ENCODE peak calls at places on chromosomes 13 and 19, in ten cellular contexts. One of them, this sample, is unnamed.

GRCh38 chr13:37561031-37561430 is 37.5 kb downstream of the POSTN start:
- DNase-seq in A549: no peak
- DNase-seq in lower lobe of right lung: no peak
- DNase-seq in hepatocyte: no peak
- DNase-seq in CD8-positive, alpha-beta T cell: no peak
- DNase-seq in PC-9: no peak
- DNase-seq in right cardiac atrium: no peak
- DNase-seq in neuronal stem cell: no peak
- DNase-seq in RWPE1: no peak
- DNase-seq in fibroblast of lung: no peak
- DNase-seq in this sample: no peak

GRCh38 chr13:44306401-44307192 is 67.0 kb upstream of the SERP2 start:
- DNase-seq in RWPE1: peak; percentile 86
- DNase-seq in lower lobe of right lung: no peak
- DNase-seq in hepatocyte: peak; percentile 67
- DNase-seq in CD8-positive, alpha-beta T cell: no peak
- DNase-seq in PC-9: peak; percentile 62
- DNase-seq in neuronal stem cell: peak; percentile 17
- DNase-seq in right cardiac atrium: peak; percentile 78
- DNase-seq in A549: peak; percentile 36
- DNase-seq in fibroblast of lung: peak; percentile 98
- DNase-seq in this sample: no peak

GRCh38 chr19:18612772-18613588 is at the start of gene TMEM59L:
- DNase-seq in CD8-positive, alpha-beta T cell: peak; percentile 55
- DNase-seq in hepatocyte: no peak
- DNase-seq in lower lobe of right lung: no peak
- DNase-seq in neuronal stem cell: no peak
- DNase-seq in fibroblast of lung: no peak
- DNase-seq in right cardiac atrium: no peak
- DNase-seq in PC-9: no peak
- DNase-seq in RWPE1: no peak
- DNase-seq in A549: no peak
- DNase-seq in this sample: peak; percentile 58

GRCh38 chr13:69306766-69307165 is 800.9 kb upstream of the ATXN8OS start:
- DNase-seq in fibroblast of lung: no peak
- DNase-seq in hepatocyte: no peak
- DNase-seq in neuronal stem cell: no peak
- DNase-seq in PC-9: no peak
- DNase-seq in CD8-positive, alpha-beta T cell: no peak
- DNase-seq in right cardiac atrium: no peak
- DNase-seq in A549: no peak
- DNase-seq in lower lobe of right lung: no peak
- DNase-seq in RWPE1: no peak
- DNase-seq in this sample: no peak

GRCh38 chr13:30705672-30706071 is 29.7 kb upstream of the ALOX5AP start:
- DNase-seq in lower lobe of right lung: no peak
- DNase-seq in fibroblast of lung: no peak
- DNase-seq in RWPE1: peak; percentile 58
- DNase-seq in neuronal stem cell: no peak
- DNase-seq in PC-9: peak; percentile 34
- DNase-seq in A549: no peak
- DNase-seq in hepatocyte: peak; percentile 29
- DNase-seq in CD8-positive, alpha-beta T cell: no peak
- DNase-seq in right cardiac atrium: no peak
- DNase-seq in this sample: no peak

GRCh38 chr13:79905018-79905417 is 424.1 kb downstream of the NDFIP2 start:
- DNase-seq in hepatocyte: no peak
- DNase-seq in CD8-positive, alpha-beta T cell: no peak
- DNase-seq in RWPE1: no peak
- DNase-seq in right cardiac atrium: no peak
- DNase-seq in fibroblast of lung: no peak
- DNase-seq in PC-9: no peak
- DNase-seq in neuronal stem cell: no peak
- DNase-seq in lower lobe of right lung: no peak
- DNase-seq in A549: no peak
- DNase-seq in this sample: no peak

GRCh38 chr19:46435009-46435408 is 6.3 kb upstream of the PNMA8C start:
- DNase-seq in neuronal stem cell: no peak
- DNase-seq in RWPE1: no peak
- DNase-seq in hepatocyte: no peak
- DNase-seq in right cardiac atrium: no peak
- DNase-seq in lower lobe of right lung: no peak
- DNase-seq in CD8-positive, alpha-beta T cell: no peak
- DNase-seq in PC-9: no peak
- DNase-seq in A549: no peak
- DNase-seq in fibroblast of lung: no peak
- DNase-seq in this sample: no peak

GRCh38 chr13:25037057-25037813 is 58.7 kb upstream of the PABPC3 start:
- DNase-seq in A549: no peak
- DNase-seq in fibroblast of lung: peak; percentile 73
- DNase-seq in PC-9: peak; percentile 11
- DNase-seq in lower lobe of right lung: no peak
- DNase-seq in neuronal stem cell: peak; percentile 59
- DNase-seq in RWPE1: peak; percentile 48
- DNase-seq in right cardiac atrium: no peak
- DNase-seq in hepatocyte: peak; percentile 77
- DNase-seq in CD8-positive, alpha-beta T cell: peak; percentile 30
- DNase-seq in this sample: peak; percentile 21

GRCh38 chr13:34611678-34612077 is 330.4 kb upstream of the NBEA start:
- DNase-seq in RWPE1: no peak
- DNase-seq in fibroblast of lung: peak; percentile 43
- DNase-seq in right cardiac atrium: no peak
- DNase-seq in hepatocyte: no peak
- DNase-seq in neuronal stem cell: peak; percentile 9
- DNase-seq in A549: no peak
- DNase-seq in CD8-positive, alpha-beta T cell: no peak
- DNase-seq in lower lobe of right lung: no peak
- DNase-seq in PC-9: no peak
- DNase-seq in this sample: no peak

GRCh38 chr13:40350283-40350992 is 316.0 kb downstream of the FOXO1 start:
- DNase-seq in lower lobe of right lung: no peak
- DNase-seq in hepatocyte: no peak
- DNase-seq in right cardiac atrium: no peak
- DNase-seq in RWPE1: no peak
- DNase-seq in neuronal stem cell: no peak
- DNase-seq in A549: no peak
- DNase-seq in fibroblast of lung: peak; percentile 90
- DNase-seq in PC-9: no peak
- DNase-seq in CD8-positive, alpha-beta T cell: no peak
- DNase-seq in this sample: no peak

GRCh38 chr13:57424379-57424778 is 207.2 kb upstream of the PCDH17 start:
- DNase-seq in PC-9: no peak
- DNase-seq in right cardiac atrium: no peak
- DNase-seq in hepatocyte: no peak
- DNase-seq in A549: no peak
- DNase-seq in CD8-positive, alpha-beta T cell: no peak
- DNase-seq in fibroblast of lung: no peak
- DNase-seq in neuronal stem cell: no peak
- DNase-seq in RWPE1: no peak
- DNase-seq in lower lobe of right lung: no peak
- DNase-seq in this sample: no peak

DNA sequence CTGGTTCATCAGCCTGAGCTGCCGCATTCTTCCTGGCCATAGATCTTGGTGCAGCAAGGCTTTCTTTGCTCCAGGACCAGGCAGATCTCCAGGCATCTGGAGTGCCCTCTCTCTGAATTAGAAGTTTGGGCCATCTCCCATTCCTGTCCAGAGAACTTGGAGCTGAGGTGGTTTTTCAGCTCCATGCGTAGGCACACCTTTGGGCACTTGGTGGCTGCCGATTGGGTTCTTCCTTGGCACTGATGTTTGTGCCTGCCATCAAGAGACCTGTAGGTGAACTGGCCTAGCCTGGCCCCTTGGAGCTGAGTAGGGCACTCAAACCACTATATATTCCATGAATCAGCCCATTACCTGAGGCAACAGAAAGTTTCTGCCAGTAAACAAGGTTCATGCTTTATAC is 206.0 kb upstream of the PCDH17 start:
- DNase-seq in neuronal stem cell: no peak
- DNase-seq in A549: no peak
- DNase-seq in RWPE1: no peak
- DNase-seq in right cardiac atrium: no peak
- DNase-seq in PC-9: no peak
- DNase-seq in hepatocyte: no peak
- DNase-seq in lower lobe of right lung: no peak
- DNase-seq in fibroblast of lung: no peak
- DNase-seq in CD8-positive, alpha-beta T cell: no peak
- DNase-seq in this sample: no peak
- H3K27ac ChIP-seq in neuronal stem cell: no peak overlapping the region
- H3K27ac ChIP-seq in A549: no peak overlapping the region
- H3K27ac ChIP-seq in RWPE1: no peak overlapping the region
- H3K27ac ChIP-seq in right cardiac atrium: no peak overlapping the region
- H3K27ac ChIP-seq in PC-9: no peak overlapping the region
- H3K27ac ChIP-seq in hepatocyte: no peak overlapping the region
- H3K27ac ChIP-seq in lower lobe of right lung: no peak overlapping the region
- H3K27ac ChIP-seq in fibroblast of lung: no peak overlapping the region
- H3K27ac ChIP-seq in CD8-positive, alpha-beta T cell: no peak overlapping the region
- H3K27ac ChIP-seq in this sample: no peak overlapping the region

GRCh38 chr19:16586477-16586871 is 14.3 kb upstream of the SLC35E1 start:
- DNase-seq in lower lobe of right lung: no peak
- DNase-seq in right cardiac atrium: no peak
- DNase-seq in neuronal stem cell: no peak
- DNase-seq in A549: no peak
- DNase-seq in fibroblast of lung: no peak
- DNase-seq in RWPE1: no peak
- DNase-seq in CD8-positive, alpha-beta T cell: no peak
- DNase-seq in hepatocyte: no peak
- DNase-seq in PC-9: no peak
- DNase-seq in this sample: no peak

GRCh38 chr19:16588824-16589577 is 16.8 kb upstream of the SLC35E1 start:
- DNase-seq in right cardiac atrium: no peak
- DNase-seq in RWPE1: no peak
- DNase-seq in PC-9: no peak
- DNase-seq in neuronal stem cell: no peak
- DNase-seq in hepatocyte: no peak
- DNase-seq in CD8-positive, alpha-beta T cell: no peak
- DNase-seq in fibroblast of lung: no peak
- DNase-seq in A549: no peak
- DNase-seq in lower lobe of right lung: no peak
- DNase-seq in this sample: no peak

GRCh38 chr19:16585808-16586476 is 13.7 kb upstream of the SLC35E1 start:
- DNase-seq in right cardiac atrium: no peak
- DNase-seq in neuronal stem cell: no peak
- DNase-seq in PC-9: no peak
- DNase-seq in CD8-positive, alpha-beta T cell: no peak
- DNase-seq in A549: no peak
- DNase-seq in fibroblast of lung: no peak
- DNase-seq in hepatocyte: no peak
- DNase-seq in RWPE1: no peak
- DNase-seq in lower lobe of right lung: no peak
- DNase-seq in this sample: no peak

GRCh38 chr19:16588089-16588823 is 16.0 kb upstream of the SLC35E1 start:
- DNase-seq in PC-9: no peak
- DNase-seq in right cardiac atrium: no peak
- DNase-seq in A549: no peak
- DNase-seq in lower lobe of right lung: no peak
- DNase-seq in hepatocyte: no peak
- DNase-seq in neuronal stem cell: no peak
- DNase-seq in CD8-positive, alpha-beta T cell: peak; percentile 80
- DNase-seq in fibroblast of lung: peak; percentile 13
- DNase-seq in RWPE1: no peak
- DNase-seq in this sample: no peak

GRCh38 chr19:16587031-16588023 is 15.1 kb upstream of the SLC35E1 start:
- DNase-seq in hepatocyte: no peak
- DNase-seq in lower lobe of right lung: peak; percentile 75
- DNase-seq in fibroblast of lung: peak; percentile 9
- DNase-seq in RWPE1: no peak
- DNase-seq in PC-9: no peak
- DNase-seq in right cardiac atrium: no peak
- DNase-seq in A549: no peak
- DNase-seq in neuronal stem cell: no peak
- DNase-seq in CD8-positive, alpha-beta T cell: peak; percentile 83
- DNase-seq in this sample: no peak
- H3K27ac ChIP-seq in hepatocyte: no peak overlapping the region
- H3K27ac ChIP-seq in lower lobe of right lung: peak overlapping the region; percentile 64
- H3K27ac ChIP-seq in fibroblast of lung: no peak overlapping the region
- H3K27ac ChIP-seq in RWPE1: peak overlapping the region; percentile 78
- H3K27ac ChIP-seq in PC-9: no peak overlapping the region
- H3K27ac ChIP-seq in right cardiac atrium: peak overlapping the region; percentile 46
- H3K27ac ChIP-seq in A549: no peak overlapping the region
- H3K27ac ChIP-seq in neuronal stem cell: no peak overlapping the region
- H3K27ac ChIP-seq in CD8-positive, alpha-beta T cell: peak overlapping the region; percentile 32
- H3K27ac ChIP-seq in this sample: peak overlapping the region; percentile 37

GRCh38 chr13:77696863-77697207 is 652 bp upstream of the SLAIN1 start:
- DNase-seq in hepatocyte: no peak
- DNase-seq in fibroblast of lung: no peak
- DNase-seq in lower lobe of right lung: no peak
- DNase-seq in neuronal stem cell: no peak
- DNase-seq in CD8-positive, alpha-beta T cell: no peak
- DNase-seq in PC-9: no peak
- DNase-seq in A549: no peak
- DNase-seq in right cardiac atrium: no peak
- DNase-seq in RWPE1: no peak
- DNase-seq in this sample: no peak
- H3K27ac ChIP-seq in hepatocyte: no peak overlapping the region
- H3K27ac ChIP-seq in fibroblast of lung: no peak overlapping the region
- H3K27ac ChIP-seq in lower lobe of right lung: peak overlapping the region; percentile 61
- H3K27ac ChIP-seq in neuronal stem cell: peak overlapping the region; percentile 54
- H3K27ac ChIP-seq in CD8-positive, alpha-beta T cell: peak overlapping the region; percentile 54
- H3K27ac ChIP-seq in PC-9: no peak overlapping the region
- H3K27ac ChIP-seq in A549: no peak overlapping the region
- H3K27ac ChIP-seq in right cardiac atrium: peak overlapping the region; percentile 8
- H3K27ac ChIP-seq in RWPE1: no peak overlapping the region
- H3K27ac ChIP-seq in this sample: peak overlapping the region; percentile 90

GRCh38 chr19:13095393-13095784 is 7.3 kb downstream of the LYL1 start:
- DNase-seq in lower lobe of right lung: no peak
- DNase-seq in hepatocyte: no peak
- DNase-seq in neuronal stem cell: no peak
- DNase-seq in RWPE1: no peak
- DNase-seq in CD8-positive, alpha-beta T cell: peak; percentile 39
- DNase-seq in fibroblast of lung: no peak
- DNase-seq in A549: no peak
- DNase-seq in PC-9: no peak
- DNase-seq in right cardiac atrium: peak; percentile 32
- DNase-seq in this sample: no peak

GRCh38 chr19:13094771-13095392 is 7.8 kb downstream of the LYL1 start:
- DNase-seq in CD8-positive, alpha-beta T cell: no peak
- DNase-seq in RWPE1: no peak
- DNase-seq in hepatocyte: no peak
- DNase-seq in right cardiac atrium: peak; percentile 59
- DNase-seq in fibroblast of lung: no peak
- DNase-seq in PC-9: no peak
- DNase-seq in A549: no peak
- DNase-seq in lower lobe of right lung: no peak
- DNase-seq in neuronal stem cell: no peak
- DNase-seq in this sample: no peak

GRCh38 chr19:13096968-13097330 is 5.7 kb downstream of the LYL1 start:
- DNase-seq in CD8-positive, alpha-beta T cell: no peak
- DNase-seq in right cardiac atrium: peak; percentile 46
- DNase-seq in lower lobe of right lung: no peak
- DNase-seq in PC-9: no peak
- DNase-seq in fibroblast of lung: no peak
- DNase-seq in RWPE1: no peak
- DNase-seq in A549: no peak
- DNase-seq in hepatocyte: no peak
- DNase-seq in neuronal stem cell: no peak
- DNase-seq in this sample: no peak

GRCh38 chr19:13097331-13098258 is 5.1 kb downstream of the LYL1 start:
- DNase-seq in hepatocyte: no peak
- DNase-seq in PC-9: no peak
- DNase-seq in RWPE1: no peak
- DNase-seq in fibroblast of lung: no peak
- DNase-seq in neuronal stem cell: no peak
- DNase-seq in right cardiac atrium: peak; percentile 71
- DNase-seq in lower lobe of right lung: peak; percentile 85
- DNase-seq in CD8-positive, alpha-beta T cell: no peak
- DNase-seq in A549: no peak
- DNase-seq in this sample: no peak

GRCh38 chr19:13095934-13096890 is 6.4 kb downstream of the LYL1 start:
- DNase-seq in neuronal stem cell: peak; percentile 65
- DNase-seq in lower lobe of right lung: no peak
- DNase-seq in CD8-positive, alpha-beta T cell: no peak
- DNase-seq in fibroblast of lung: no peak
- DNase-seq in RWPE1: no peak
- DNase-seq in PC-9: no peak
- DNase-seq in right cardiac atrium: peak; percentile 51
- DNase-seq in A549: peak; percentile 30
- DNase-seq in hepatocyte: peak; percentile 65
- DNase-seq in this sample: no peak
- H3K27ac ChIP-seq in neuronal stem cell: peak overlapping the region; percentile 17
- H3K27ac ChIP-seq in lower lobe of right lung: peak overlapping the region; percentile 96
- H3K27ac ChIP-seq in CD8-positive, alpha-beta T cell: no peak overlapping the region
- H3K27ac ChIP-seq in fibroblast of lung: no peak overlapping the region
- H3K27ac ChIP-seq in RWPE1: peak overlapping the region; percentile 49
- H3K27ac ChIP-seq in PC-9: no peak overlapping the region
- H3K27ac ChIP-seq in right cardiac atrium: peak overlapping the region; percentile 58
- H3K27ac ChIP-seq in A549: peak overlapping the region; percentile 45
- H3K27ac ChIP-seq in hepatocyte: no peak overlapping the region
- H3K27ac ChIP-seq in this sample: peak overlapping the region; percentile 55

This sample was measured in caudate nucleus.